ENCODE peak calls at places on chromosomes 13 and 19, in ten cellular contexts. X is substantia nigra; H is HT1080; V is AG09319; R is smooth muscle cell of the brain vasculature; Q is brain microvascular endothelial cell; C is A549; A is AG08395; O is stimulated activated CD4-positive, alpha-beta T cell treated with anti-CD3 and anti-CD28 coated beads, Interleukin-4, amount 100 ng/mL, for 48 hours; G is heart left ventricle. B is an unnamed sample.

GRCh38 chr13:51324714-51325440 is 14.6 kb upstream of the SERPINE3 start:
- DNase-seq in R (no peak), X (no peak), A (no peak), V (no peak), C (no peak), G (no peak), O (no peak), H (no peak), Q (no peak), B (no peak)

GRCh38 chr19:8041553-8041952 is 11.0 kb upstream of the CCL25 start:
- DNase-seq in A (no peak), O (no peak), X (no peak), H (no peak), Q (no peak), C (no peak), G (no peak), R (no peak), V (no peak), B (peak)

GRCh38 chr13:23180711-23181110 is at the start of gene SGCG:
- DNase-seq in V (no peak), X (no peak), G (peak), Q (no peak), C (no peak), O (no peak), R (no peak), H (no peak), A (peak), B (no peak)

GRCh38 chr19:2394669-2395292 is 32.6 kb downstream of the TIMM13 start:
- DNase-seq in R (no peak), H (no peak), O (no peak), C (no peak), G (no peak), Q (no peak), X (no peak), V (no peak), A (no peak), B (no peak)

GRCh38 chr19:42422092-42422575 is 5.1 kb downstream of the LIPE start:
- DNase-seq in H (no peak), Q (no peak), O (no peak), A (no peak), G (peak), X (no peak), R (no peak), V (no peak), C (no peak), B (no peak)

GRCh38 chr19:13169769-13170168 is 19.6 kb downstream of the IER2 start:
- DNase-seq in O (no peak), H (peak), A (peak), V (no peak), R (no peak), G (no peak), C (peak), Q (peak), X (no peak), B (peak)

GRCh38 chr13:74710006-74710405 is 575.8 kb upstream of the KLF12 start:
- DNase-seq in V (no peak), Q (no peak), X (no peak), G (no peak), C (no peak), A (peak), O (no peak), H (peak), R (no peak), B (no peak)

GRCh38 chr19:18697680-18698079 is 14.2 kb downstream of the CRTC1 start:
- DNase-seq in A (no peak), V (no peak), G (no peak), C (no peak), X (no peak), O (no peak), Q (no peak), R (no peak), H (no peak), B (peak)

GRCh38 chr19:47573076-47574026 is at the start of gene ZNF541:
- DNase-seq in C (no peak), H (no peak), G (peak), R (no peak), O (peak), Q (no peak), A (peak), V (peak), X (peak), B (peak)

GRCh38 chr13:39779337-39780270 is 124.1 kb downstream of the COG6 start:
- DNase-seq in G (no peak), A (no peak), Q (peak), V (no peak), R (no peak), C (no peak), O (no peak), X (no peak), H (peak), B (no peak)

GRCh38 chr19:4775627-4776152 is 15.8 kb upstream of the FEM1A start:
- DNase-seq in A (no peak), C (no peak), Q (no peak), O (no peak), V (no peak), X (no peak), G (no peak), H (no peak), R (no peak), B (no peak)

GRCh38 chr19:39413269-39413902 is 917 bp downstream of the PLEKHG2 start:
- DNase-seq in A (peak), C (peak), R (no peak), X (no peak), V (no peak), G (peak), H (no peak), Q (no peak), O (no peak), B (peak)

GRCh38 chr13:43021926-43022670 is 1.3 kb upstream of the DNAJC15 start:
- DNase-seq in A (no peak), X (no peak), Q (no peak), H (no peak), V (no peak), C (no peak), R (no peak), O (no peak), G (no peak), B (no peak)

GRCh38 chr19:18699403-18700054 is 16.0 kb downstream of the CRTC1 start:
- DNase-seq in H (no peak), X (no peak), A (no peak), Q (no peak), C (no peak), O (no peak), V (no peak), R (no peak), G (no peak), B (no peak)

GRCh38 chr13:103839460-103839859 is 773.2 kb upstream of the SLC10A2 start:
- DNase-seq in X (no peak), H (no peak), Q (no peak), C (no peak), R (no peak), V (no peak), A (no peak), G (no peak), O (no peak), B (peak)

GRCh38 chr19:45154064-45154827 is 6.5 kb downstream of the NKPD1 start:
- DNase-seq in X (no peak), V (no peak), C (no peak), A (peak), Q (peak), O (no peak), G (no peak), R (peak), H (peak), B (no peak)

GRCh38 chr19:6613711-6614110 is 22.8 kb upstream of the CD70 start:
- DNase-seq in R (no peak), X (no peak), H (peak), V (peak), Q (no peak), A (no peak), O (no peak), C (no peak), G (no peak), B (no peak)

GRCh38 chr13:98050041-98050466 is 92.8 kb upstream of the FARP1 start:
- DNase-seq in R (no peak), O (no peak), X (no peak), C (no peak), V (no peak), Q (peak), G (no peak), H (peak), A (no peak), B (peak)

GRCh38 chr19:33558846-33559245 is 37.3 kb upstream of the PEPD start:
- DNase-seq in X (no peak), V (no peak), Q (no peak), G (no peak), C (no peak), O (no peak), H (no peak), A (no peak), R (no peak), B (peak)

GRCh38 chr13:61954092-61954491 is 538.4 kb upstream of the PCDH20 start:
- DNase-seq in O (no peak), Q (no peak), R (no peak), X (no peak), V (no peak), G (no peak), A (no peak), H (peak), C (no peak), B (peak)

GRCh38 chr19:18274303-18274775 is at the start of gene IQCN:
- DNase-seq in G (no peak), R (no peak), X (no peak), A (no peak), Q (peak), O (no peak), H (no peak), C (peak), V (no peak), B (peak)

GRCh38 chr13:107942030-107942617 is 273.2 kb downstream of the LIG4 start:
- DNase-seq in R (no peak), Q (no peak), V (no peak), O (no peak), A (no peak), H (no peak), X (no peak), C (no peak), G (no peak), B (no peak)

GRCh38 chr19:12450817-12451216 is 10.0 kb upstream of the ZNF443 start:
- DNase-seq in A (no peak), C (no peak), R (no peak), X (no peak), Q (no peak), G (no peak), V (no peak), H (no peak), O (no peak), B (no peak)

GRCh38 chr13:23619073-23619855 is 49.1 kb downstream of the TNFRSF19 start:
- DNase-seq in A (no peak), R (no peak), H (no peak), X (no peak), Q (no peak), O (no peak), C (no peak), G (no peak), V (no peak), B (no peak)

GRCh38 chr13:46721054-46721453 is 75.9 kb downstream of the ESD start:
- DNase-seq in H (no peak), Q (peak), C (peak), V (peak), R (peak), G (peak), O (peak), A (peak), X (no peak), B (peak)

GRCh38 chr19:43738780-43739211 is 16.0 kb downstream of the SMG9 start:
- DNase-seq in R (no peak), G (no peak), C (no peak), A (no peak), O (no peak), V (no peak), X (no peak), H (no peak), Q (no peak), B (no peak)

GRCh38 chr19:38711726-38712153 is 32.5 kb downstream of the CAPN12 start:
- DNase-seq in R (peak), A (peak), H (peak), Q (peak), G (no peak), X (no peak), C (no peak), V (peak), O (no peak), B (no peak)

GRCh38 chr13:97250560-97250959 is 28.4 kb downstream of the MBNL2 start:
- DNase-seq in Q (no peak), X (no peak), H (no peak), G (no peak), O (no peak), R (no peak), V (no peak), C (no peak), A (no peak), B (no peak)

B was measured in DMS53.